ENCODE peak calls at places on chromosome 19, in four cellular contexts. One of them, this sample, is unnamed.

GRCh38 chr19:3106509-3107141 is 12.5 kb downstream of the GNA11 start:
- DNase-seq in Calu3: no peak
- DNase-seq in IMR-90: no peak
- DNase-seq in stimulated activated CD4-positive, alpha-beta T cell treated with anti-CD3 and anti-CD28 coated beads, Interleukin-2, amount 100 ng/mL, for 24 hours: no peak
- DNase-seq in this sample: no peak

GRCh38 chr19:10891360-10892108 is 20.2 kb downstream of the CARM1 start:
- DNase-seq in Calu3: no peak
- DNase-seq in IMR-90: no peak
- DNase-seq in stimulated activated CD4-positive, alpha-beta T cell treated with anti-CD3 and anti-CD28 coated beads, Interleukin-2, amount 100 ng/mL, for 24 hours: no peak
- DNase-seq in this sample: no peak

GRCh38 chr19:40797963-40798222 is 1.1 kb upstream of the EGLN2 start:
- DNase-seq in Calu3: no peak
- DNase-seq in IMR-90: no peak
- DNase-seq in stimulated activated CD4-positive, alpha-beta T cell treated with anti-CD3 and anti-CD28 coated beads, Interleukin-2, amount 100 ng/mL, for 24 hours: no peak
- DNase-seq in this sample: no peak

GRCh38 chr19:53520163-53520546 is 17.8 kb upstream of the ZNF331 start:
- DNase-seq in Calu3: no peak
- DNase-seq in IMR-90: no peak
- DNase-seq in stimulated activated CD4-positive, alpha-beta T cell treated with anti-CD3 and anti-CD28 coated beads, Interleukin-2, amount 100 ng/mL, for 24 hours: no peak
- DNase-seq in this sample: no peak

GRCh38 chr19:17671906-17672305 is 16.2 kb downstream of the UNC13A start:
- DNase-seq in Calu3: peak
- DNase-seq in IMR-90: peak
- DNase-seq in stimulated activated CD4-positive, alpha-beta T cell treated with anti-CD3 and anti-CD28 coated beads, Interleukin-2, amount 100 ng/mL, for 24 hours: peak
- DNase-seq in this sample: peak

GRCh38 chr19:58154679-58155648 is 4.4 kb upstream of the ZNF329 start:
- DNase-seq in Calu3: peak
- DNase-seq in IMR-90: peak
- DNase-seq in stimulated activated CD4-positive, alpha-beta T cell treated with anti-CD3 and anti-CD28 coated beads, Interleukin-2, amount 100 ng/mL, for 24 hours: peak
- DNase-seq in this sample: peak

GRCh38 chr19:38209671-38210457 is 14.2 kb downstream of the DPF1 start:
- DNase-seq in Calu3: no peak
- DNase-seq in IMR-90: peak
- DNase-seq in stimulated activated CD4-positive, alpha-beta T cell treated with anti-CD3 and anti-CD28 coated beads, Interleukin-2, amount 100 ng/mL, for 24 hours: no peak
- DNase-seq in this sample: peak

GRCh38 chr19:17455711-17456123 is 5.0 kb downstream of the NXNL1 start:
- DNase-seq in Calu3: no peak
- DNase-seq in IMR-90: no peak
- DNase-seq in stimulated activated CD4-positive, alpha-beta T cell treated with anti-CD3 and anti-CD28 coated beads, Interleukin-2, amount 100 ng/mL, for 24 hours: no peak
- DNase-seq in this sample: no peak

GRCh38 chr19:21463449-21464105 is 41.8 kb upstream of the ZNF429 start:
- DNase-seq in Calu3: no peak
- DNase-seq in IMR-90: no peak
- DNase-seq in stimulated activated CD4-positive, alpha-beta T cell treated with anti-CD3 and anti-CD28 coated beads, Interleukin-2, amount 100 ng/mL, for 24 hours: peak
- DNase-seq in this sample: no peak

GRCh38 chr19:3698386-3698950 is 1.8 kb downstream of the PIP5K1C start:
- DNase-seq in Calu3: no peak
- DNase-seq in IMR-90: peak
- DNase-seq in stimulated activated CD4-positive, alpha-beta T cell treated with anti-CD3 and anti-CD28 coated beads, Interleukin-2, amount 100 ng/mL, for 24 hours: no peak
- DNase-seq in this sample: peak

GRCh38 chr19:7177926-7178325 is 108.4 kb downstream of the ZNF557 start:
- DNase-seq in Calu3: no peak
- DNase-seq in IMR-90: peak
- DNase-seq in stimulated activated CD4-positive, alpha-beta T cell treated with anti-CD3 and anti-CD28 coated beads, Interleukin-2, amount 100 ng/mL, for 24 hours: no peak
- DNase-seq in this sample: peak

GRCh38 chr19:4389511-4390016 is 10.8 kb downstream of the SH3GL1 start:
- DNase-seq in Calu3: no peak
- DNase-seq in IMR-90: no peak
- DNase-seq in stimulated activated CD4-positive, alpha-beta T cell treated with anti-CD3 and anti-CD28 coated beads, Interleukin-2, amount 100 ng/mL, for 24 hours: no peak
- DNase-seq in this sample: no peak

GRCh38 chr19:55691561-55692481 is 16.8 kb downstream of the EPN1 start:
- DNase-seq in Calu3: no peak
- DNase-seq in IMR-90: no peak
- DNase-seq in stimulated activated CD4-positive, alpha-beta T cell treated with anti-CD3 and anti-CD28 coated beads, Interleukin-2, amount 100 ng/mL, for 24 hours: no peak
- DNase-seq in this sample: no peak

GRCh38 chr19:4108767-4109625 is 14.9 kb downstream of the MAP2K2 start:
- DNase-seq in Calu3: no peak
- DNase-seq in IMR-90: no peak
- DNase-seq in stimulated activated CD4-positive, alpha-beta T cell treated with anti-CD3 and anti-CD28 coated beads, Interleukin-2, amount 100 ng/mL, for 24 hours: peak
- DNase-seq in this sample: no peak

This sample was measured in HFFc6.